ENCODE peak calls at places on chromosomes 1 and 21, in six cellular contexts. One of them, this sample, is unnamed.
A peak's percentile ranks its signal among the peaks of the same experiment; 100 is the strongest.

GRCh38 chr1:54421101-54421504 is 14.9 kb upstream of the SSBP3 start:
- DNase-seq in non-pigmented ciliary epithelial cell: no peak
- DNase-seq in A549: peak; percentile 19
- DNase-seq in foreskin melanocyte: no peak
- DNase-seq in progenitor cell of endocrine pancreas: no peak
- DNase-seq in KBM-7: no peak
- DNase-seq in this sample: no peak

GRCh38 chr1:65509912-65510680 is 89.6 kb downstream of the LEPR start:
- DNase-seq in non-pigmented ciliary epithelial cell: peak; percentile 57
- DNase-seq in A549: no peak
- DNase-seq in foreskin melanocyte: no peak
- DNase-seq in progenitor cell of endocrine pancreas: no peak
- DNase-seq in KBM-7: no peak
- DNase-seq in this sample: no peak

GRCh38 chr1:64470670-64471217 is 815 bp downstream of the CACHD1 start:
- DNase-seq in non-pigmented ciliary epithelial cell: no peak
- DNase-seq in A549: peak; percentile 6
- DNase-seq in foreskin melanocyte: no peak
- DNase-seq in progenitor cell of endocrine pancreas: peak; percentile 26
- DNase-seq in KBM-7: peak; percentile 58
- DNase-seq in this sample: no peak

GRCh38 chr1:106785136-106785535 is 271.3 kb upstream of the PRMT6 start:
- DNase-seq in non-pigmented ciliary epithelial cell: no peak
- DNase-seq in A549: no peak
- DNase-seq in foreskin melanocyte: no peak
- DNase-seq in progenitor cell of endocrine pancreas: no peak
- DNase-seq in KBM-7: no peak
- DNase-seq in this sample: no peak

GRCh38 chr1:215583185-215583692 is 16.1 kb downstream of the KCTD3 start:
- DNase-seq in non-pigmented ciliary epithelial cell: no peak
- DNase-seq in A549: no peak
- DNase-seq in foreskin melanocyte: no peak
- DNase-seq in progenitor cell of endocrine pancreas: no peak
- DNase-seq in KBM-7: no peak
- DNase-seq in this sample: no peak

GRCh38 chr1:88608139-88608943 is 75.7 kb upstream of the PKN2 start:
- DNase-seq in non-pigmented ciliary epithelial cell: no peak
- DNase-seq in A549: peak; percentile 32
- DNase-seq in foreskin melanocyte: peak; percentile 32
- DNase-seq in progenitor cell of endocrine pancreas: no peak
- DNase-seq in KBM-7: peak; percentile 64
- DNase-seq in this sample: peak; percentile 14

GRCh38 chr1:21775985-21776562 is 6.9 kb downstream of the USP48 start:
- DNase-seq in non-pigmented ciliary epithelial cell: no peak
- DNase-seq in A549: peak; percentile 68
- DNase-seq in foreskin melanocyte: no peak
- DNase-seq in progenitor cell of endocrine pancreas: no peak
- DNase-seq in KBM-7: no peak
- DNase-seq in this sample: peak; percentile 55

GRCh38 chr1:157209514-157209913 is 71.3 kb upstream of the ETV3 start:
- DNase-seq in non-pigmented ciliary epithelial cell: no peak
- DNase-seq in A549: no peak
- DNase-seq in foreskin melanocyte: no peak
- DNase-seq in progenitor cell of endocrine pancreas: no peak
- DNase-seq in KBM-7: no peak
- DNase-seq in this sample: no peak

GRCh38 chr21:22351076-22351475 is 1352.9 kb downstream of the NCAM2 start:
- DNase-seq in non-pigmented ciliary epithelial cell: no peak
- DNase-seq in A549: no peak
- DNase-seq in foreskin melanocyte: no peak
- DNase-seq in progenitor cell of endocrine pancreas: no peak
- DNase-seq in KBM-7: no peak
- DNase-seq in this sample: no peak

GRCh38 chr1:818611-819291 is 105.0 kb upstream of the SAMD11 start:
- DNase-seq in non-pigmented ciliary epithelial cell: no peak
- DNase-seq in A549: no peak
- DNase-seq in foreskin melanocyte: no peak
- DNase-seq in progenitor cell of endocrine pancreas: no peak
- DNase-seq in KBM-7: no peak
- DNase-seq in this sample: no peak

GRCh38 chr1:179217943-179218507 is 11.5 kb downstream of the ABL2 start:
- DNase-seq in non-pigmented ciliary epithelial cell: no peak
- DNase-seq in A549: no peak
- DNase-seq in foreskin melanocyte: no peak
- DNase-seq in progenitor cell of endocrine pancreas: no peak
- DNase-seq in KBM-7: peak; percentile 89
- DNase-seq in this sample: no peak